ENCODE peak calls at places on chromosomes 16 and 17, in seven cellular contexts. One of them, this sample, is unnamed.

GRCh38 chr16:9151597-9151996 is 60.2 kb downstream of the HAPSTR1 start:
- DNase-seq in progenitor cell of endocrine pancreas: no peak
- DNase-seq in T-helper 2 cell: no peak
- DNase-seq in naive thymus-derived CD4-positive, alpha-beta T cell: no peak
- DNase-seq in NCI-H774: peak
- DNase-seq in stimulated activated CD8-positive, alpha-beta memory T cell treated with anti-CD3 and anti-CD28 coated beads, Interleukin-7, amount 100 ng/mL, for 4 hours: no peak
- DNase-seq in NCI-H1417: peak
- DNase-seq in this sample: no peak

GRCh38 chr16:10385725-10386516 is at the start of gene ATF7IP2:
- DNase-seq in stimulated activated CD8-positive, alpha-beta memory T cell treated with anti-CD3 and anti-CD28 coated beads, Interleukin-7, amount 100 ng/mL, for 4 hours: peak
- DNase-seq in naive thymus-derived CD4-positive, alpha-beta T cell: peak
- DNase-seq in T-helper 2 cell: peak
- DNase-seq in NCI-H774: no peak
- DNase-seq in progenitor cell of endocrine pancreas: peak
- DNase-seq in NCI-H1417: no peak
- DNase-seq in this sample: peak

GRCh38 chr16:24070851-24071250 is 185.3 kb upstream of the CACNG3 start:
- DNase-seq in T-helper 2 cell: peak
- DNase-seq in naive thymus-derived CD4-positive, alpha-beta T cell: peak
- DNase-seq in stimulated activated CD8-positive, alpha-beta memory T cell treated with anti-CD3 and anti-CD28 coated beads, Interleukin-7, amount 100 ng/mL, for 4 hours: no peak
- DNase-seq in NCI-H1417: peak
- DNase-seq in NCI-H774: no peak
- DNase-seq in progenitor cell of endocrine pancreas: peak
- DNase-seq in this sample: peak

GRCh38 chr17:63697341-63698286 is 2.3 kb downstream of the LIMD2 start:
- DNase-seq in naive thymus-derived CD4-positive, alpha-beta T cell: peak
- DNase-seq in stimulated activated CD8-positive, alpha-beta memory T cell treated with anti-CD3 and anti-CD28 coated beads, Interleukin-7, amount 100 ng/mL, for 4 hours: peak
- DNase-seq in T-helper 2 cell: peak
- DNase-seq in progenitor cell of endocrine pancreas: no peak
- DNase-seq in NCI-H1417: peak
- DNase-seq in NCI-H774: no peak
- DNase-seq in this sample: peak

GRCh38 chr17:64688481-64688880 is 26.4 kb upstream of the SMURF2 start:
- DNase-seq in NCI-H774: no peak
- DNase-seq in stimulated activated CD8-positive, alpha-beta memory T cell treated with anti-CD3 and anti-CD28 coated beads, Interleukin-7, amount 100 ng/mL, for 4 hours: no peak
- DNase-seq in naive thymus-derived CD4-positive, alpha-beta T cell: no peak
- DNase-seq in NCI-H1417: no peak
- DNase-seq in T-helper 2 cell: no peak
- DNase-seq in progenitor cell of endocrine pancreas: no peak
- DNase-seq in this sample: no peak

GRCh38 chr17:49361129-49361901 is 735 bp downstream of the ZNF652 start:
- DNase-seq in naive thymus-derived CD4-positive, alpha-beta T cell: peak
- DNase-seq in progenitor cell of endocrine pancreas: peak
- DNase-seq in NCI-H774: peak
- DNase-seq in T-helper 2 cell: peak
- DNase-seq in NCI-H1417: peak
- DNase-seq in stimulated activated CD8-positive, alpha-beta memory T cell treated with anti-CD3 and anti-CD28 coated beads, Interleukin-7, amount 100 ng/mL, for 4 hours: peak
- DNase-seq in this sample: peak

GRCh38 chr17:65227637-65228036 is 90.5 kb downstream of the RGS9 start:
- DNase-seq in T-helper 2 cell: no peak
- DNase-seq in stimulated activated CD8-positive, alpha-beta memory T cell treated with anti-CD3 and anti-CD28 coated beads, Interleukin-7, amount 100 ng/mL, for 4 hours: no peak
- DNase-seq in progenitor cell of endocrine pancreas: no peak
- DNase-seq in NCI-H1417: peak
- DNase-seq in NCI-H774: no peak
- DNase-seq in naive thymus-derived CD4-positive, alpha-beta T cell: no peak
- DNase-seq in this sample: no peak

GRCh38 chr16:49701867-49702494 is 153.9 kb downstream of the ZNF423 start:
- DNase-seq in progenitor cell of endocrine pancreas: no peak
- DNase-seq in T-helper 2 cell: no peak
- DNase-seq in NCI-H774: no peak
- DNase-seq in naive thymus-derived CD4-positive, alpha-beta T cell: no peak
- DNase-seq in NCI-H1417: peak
- DNase-seq in stimulated activated CD8-positive, alpha-beta memory T cell treated with anti-CD3 and anti-CD28 coated beads, Interleukin-7, amount 100 ng/mL, for 4 hours: no peak
- DNase-seq in this sample: no peak

GRCh38 chr17:80946449-80946848 is 45.2 kb upstream of the CHMP6 start:
- DNase-seq in naive thymus-derived CD4-positive, alpha-beta T cell: no peak
- DNase-seq in stimulated activated CD8-positive, alpha-beta memory T cell treated with anti-CD3 and anti-CD28 coated beads, Interleukin-7, amount 100 ng/mL, for 4 hours: no peak
- DNase-seq in NCI-H1417: no peak
- DNase-seq in progenitor cell of endocrine pancreas: no peak
- DNase-seq in T-helper 2 cell: no peak
- DNase-seq in NCI-H774: no peak
- DNase-seq in this sample: no peak

GRCh38 chr17:3905017-3905486 is 11.2 kb downstream of the P2RX1 start:
- DNase-seq in NCI-H774: no peak
- DNase-seq in NCI-H1417: no peak
- DNase-seq in stimulated activated CD8-positive, alpha-beta memory T cell treated with anti-CD3 and anti-CD28 coated beads, Interleukin-7, amount 100 ng/mL, for 4 hours: no peak
- DNase-seq in progenitor cell of endocrine pancreas: no peak
- DNase-seq in naive thymus-derived CD4-positive, alpha-beta T cell: no peak
- DNase-seq in T-helper 2 cell: no peak
- DNase-seq in this sample: no peak

GRCh38 chr16:23974223-23974622 is 138.4 kb downstream of the PRKCB start:
- DNase-seq in NCI-H1417: no peak
- DNase-seq in T-helper 2 cell: no peak
- DNase-seq in naive thymus-derived CD4-positive, alpha-beta T cell: no peak
- DNase-seq in stimulated activated CD8-positive, alpha-beta memory T cell treated with anti-CD3 and anti-CD28 coated beads, Interleukin-7, amount 100 ng/mL, for 4 hours: no peak
- DNase-seq in NCI-H774: no peak
- DNase-seq in progenitor cell of endocrine pancreas: peak
- DNase-seq in this sample: no peak

GRCh38 chr17:46135879-46136562 is 57.2 kb downstream of the KANSL1 start:
- DNase-seq in NCI-H774: no peak
- DNase-seq in stimulated activated CD8-positive, alpha-beta memory T cell treated with anti-CD3 and anti-CD28 coated beads, Interleukin-7, amount 100 ng/mL, for 4 hours: no peak
- DNase-seq in progenitor cell of endocrine pancreas: no peak
- DNase-seq in T-helper 2 cell: no peak
- DNase-seq in naive thymus-derived CD4-positive, alpha-beta T cell: no peak
- DNase-seq in NCI-H1417: no peak
- DNase-seq in this sample: no peak

GRCh38 chr16:70158261-70158939 is 15.2 kb upstream of the CLEC18C start:
- DNase-seq in naive thymus-derived CD4-positive, alpha-beta T cell: no peak
- DNase-seq in progenitor cell of endocrine pancreas: no peak
- DNase-seq in stimulated activated CD8-positive, alpha-beta memory T cell treated with anti-CD3 and anti-CD28 coated beads, Interleukin-7, amount 100 ng/mL, for 4 hours: no peak
- DNase-seq in NCI-H774: no peak
- DNase-seq in NCI-H1417: no peak
- DNase-seq in T-helper 2 cell: no peak
- DNase-seq in this sample: no peak

GRCh38 chr17:51427259-51428255 is 167.2 kb downstream of the UTP18 start:
- DNase-seq in NCI-H774: peak
- DNase-seq in stimulated activated CD8-positive, alpha-beta memory T cell treated with anti-CD3 and anti-CD28 coated beads, Interleukin-7, amount 100 ng/mL, for 4 hours: peak
- DNase-seq in NCI-H1417: peak
- DNase-seq in progenitor cell of endocrine pancreas: no peak
- DNase-seq in naive thymus-derived CD4-positive, alpha-beta T cell: peak
- DNase-seq in T-helper 2 cell: peak
- DNase-seq in this sample: no peak

GRCh38 chr16:57485916-57486857 is at the start of gene DOK4:
- DNase-seq in stimulated activated CD8-positive, alpha-beta memory T cell treated with anti-CD3 and anti-CD28 coated beads, Interleukin-7, amount 100 ng/mL, for 4 hours: peak
- DNase-seq in progenitor cell of endocrine pancreas: peak
- DNase-seq in naive thymus-derived CD4-positive, alpha-beta T cell: peak
- DNase-seq in NCI-H774: peak
- DNase-seq in T-helper 2 cell: peak
- DNase-seq in NCI-H1417: peak
- DNase-seq in this sample: peak

GRCh38 chr16:86061318-86061695 is 162.3 kb downstream of the IRF8 start:
- DNase-seq in NCI-H774: no peak
- DNase-seq in progenitor cell of endocrine pancreas: no peak
- DNase-seq in naive thymus-derived CD4-positive, alpha-beta T cell: no peak
- DNase-seq in NCI-H1417: no peak
- DNase-seq in stimulated activated CD8-positive, alpha-beta memory T cell treated with anti-CD3 and anti-CD28 coated beads, Interleukin-7, amount 100 ng/mL, for 4 hours: no peak
- DNase-seq in T-helper 2 cell: no peak
- DNase-seq in this sample: no peak

GRCh38 chr16:83956336-83957289 is 3.6 kb downstream of the OSGIN1 start:
- DNase-seq in NCI-H1417: peak
- DNase-seq in progenitor cell of endocrine pancreas: peak
- DNase-seq in stimulated activated CD8-positive, alpha-beta memory T cell treated with anti-CD3 and anti-CD28 coated beads, Interleukin-7, amount 100 ng/mL, for 4 hours: peak
- DNase-seq in T-helper 2 cell: peak
- DNase-seq in NCI-H774: peak
- DNase-seq in naive thymus-derived CD4-positive, alpha-beta T cell: peak
- DNase-seq in this sample: peak

GRCh38 chr17:18981642-18982424 is 22.7 kb downstream of the FAM83G start:
- DNase-seq in naive thymus-derived CD4-positive, alpha-beta T cell: no peak
- DNase-seq in NCI-H774: peak
- DNase-seq in NCI-H1417: peak
- DNase-seq in stimulated activated CD8-positive, alpha-beta memory T cell treated with anti-CD3 and anti-CD28 coated beads, Interleukin-7, amount 100 ng/mL, for 4 hours: no peak
- DNase-seq in progenitor cell of endocrine pancreas: no peak
- DNase-seq in T-helper 2 cell: no peak
- DNase-seq in this sample: peak

GRCh38 chr17:6479626-6480324 is 35.5 kb downstream of the PIMREG start:
- DNase-seq in stimulated activated CD8-positive, alpha-beta memory T cell treated with anti-CD3 and anti-CD28 coated beads, Interleukin-7, amount 100 ng/mL, for 4 hours: no peak
- DNase-seq in naive thymus-derived CD4-positive, alpha-beta T cell: no peak
- DNase-seq in NCI-H1417: peak
- DNase-seq in NCI-H774: no peak
- DNase-seq in progenitor cell of endocrine pancreas: no peak
- DNase-seq in T-helper 2 cell: no peak
- DNase-seq in this sample: no peak

GRCh38 chr17:2060681-2061440 is 6.0 kb downstream of the HIC1 start:
- DNase-seq in naive thymus-derived CD4-positive, alpha-beta T cell: no peak
- DNase-seq in T-helper 2 cell: no peak
- DNase-seq in stimulated activated CD8-positive, alpha-beta memory T cell treated with anti-CD3 and anti-CD28 coated beads, Interleukin-7, amount 100 ng/mL, for 4 hours: no peak
- DNase-seq in progenitor cell of endocrine pancreas: no peak
- DNase-seq in NCI-H774: no peak
- DNase-seq in NCI-H1417: no peak
- DNase-seq in this sample: no peak

GRCh38 chr17:2094891-2095535 is 40.1 kb downstream of the HIC1 start:
- DNase-seq in progenitor cell of endocrine pancreas: no peak
- DNase-seq in naive thymus-derived CD4-positive, alpha-beta T cell: no peak
- DNase-seq in NCI-H1417: no peak
- DNase-seq in stimulated activated CD8-positive, alpha-beta memory T cell treated with anti-CD3 and anti-CD28 coated beads, Interleukin-7, amount 100 ng/mL, for 4 hours: no peak
- DNase-seq in NCI-H774: no peak
- DNase-seq in T-helper 2 cell: no peak
- DNase-seq in this sample: peak

GRCh38 chr16:85856585-85856984 is 42.4 kb upstream of the IRF8 start:
- DNase-seq in T-helper 2 cell: no peak
- DNase-seq in NCI-H1417: no peak
- DNase-seq in naive thymus-derived CD4-positive, alpha-beta T cell: no peak
- DNase-seq in NCI-H774: no peak
- DNase-seq in stimulated activated CD8-positive, alpha-beta memory T cell treated with anti-CD3 and anti-CD28 coated beads, Interleukin-7, amount 100 ng/mL, for 4 hours: no peak
- DNase-seq in progenitor cell of endocrine pancreas: no peak
- DNase-seq in this sample: no peak